ENCODE peak calls at places on chromosomes 11 and 22, in five cellular contexts. One of them, this sample, is unnamed. For H3K9me3, the result is how much of the 10 kb centered on the place peaks cover.

GRCh38 chr11:65559535-65559934 is 1.4 kb upstream of the LTBP3 start:
- DNase-seq in OCI-LY7: no peak
- DNase-seq in A549: no peak
- DNase-seq in transverse colon: no peak
- DNase-seq in thoracic aorta: no peak
- DNase-seq in this sample: no peak

GRCh38 chr11:11738370-11738769 is 103.4 kb upstream of the USP47 start:
- DNase-seq in OCI-LY7: no peak
- DNase-seq in A549: no peak
- DNase-seq in transverse colon: no peak
- DNase-seq in thoracic aorta: no peak
- DNase-seq in this sample: no peak

GRCh38 chr22:19980766-19981165 is 35.9 kb downstream of the ARVCF start:
- DNase-seq in OCI-LY7: no peak
- DNase-seq in A549: no peak
- DNase-seq in transverse colon: no peak
- DNase-seq in thoracic aorta: no peak
- DNase-seq in this sample: no peak

GRCh38 chr11:5581014-5581413 is 337 bp downstream of the OR52B6 start:
- DNase-seq in OCI-LY7: no peak
- DNase-seq in A549: no peak
- DNase-seq in transverse colon: no peak
- DNase-seq in thoracic aorta: no peak
- DNase-seq in this sample: no peak

GRCh38 chr22:17477401-17477833 is 85.9 kb upstream of the SLC25A18 start:
- DNase-seq in OCI-LY7: no peak
- DNase-seq in A549: no peak
- DNase-seq in transverse colon: no peak
- DNase-seq in thoracic aorta: no peak
- DNase-seq in this sample: no peak

GRCh38 chr11:108927791-108928545 is 263.1 kb downstream of the DDX10 start:
- DNase-seq in OCI-LY7: no peak
- DNase-seq in A549: no peak
- DNase-seq in transverse colon: no peak
- DNase-seq in thoracic aorta: no peak
- DNase-seq in this sample: no peak

GRCh38 chr11:15613799-15614198 is 499.1 kb downstream of the INSC start:
- DNase-seq in OCI-LY7: no peak
- DNase-seq in A549: no peak
- DNase-seq in transverse colon: no peak
- DNase-seq in thoracic aorta: no peak
- DNase-seq in this sample: no peak

GRCh38 chr11:64744544-64745218 is 739 bp upstream of the RASGRP2 start:
- DNase-seq in OCI-LY7: no peak
- DNase-seq in A549: no peak
- DNase-seq in transverse colon: no peak
- DNase-seq in thoracic aorta: no peak
- DNase-seq in this sample: no peak

GRCh38 chr11:57477507-57478189 is 17.3 kb downstream of the RTN4RL2 start:
- DNase-seq in OCI-LY7: no peak
- DNase-seq in A549: no peak
- DNase-seq in transverse colon: peak
- DNase-seq in thoracic aorta: no peak
- DNase-seq in this sample: no peak

GRCh38 chr11:33904128-33904527 is 12.3 kb upstream of the LMO2 start:
- DNase-seq in OCI-LY7: no peak
- DNase-seq in A549: no peak
- DNase-seq in transverse colon: no peak
- DNase-seq in thoracic aorta: no peak
- DNase-seq in this sample: no peak

GRCh38 chr11:4187055-4187988 is 92.7 kb downstream of the RRM1 start:
- DNase-seq in OCI-LY7: peak
- DNase-seq in A549: peak
- DNase-seq in transverse colon: peak
- DNase-seq in thoracic aorta: peak
- DNase-seq in this sample: no peak

GRCh38 chr11:134530826-134531225 is 118.8 kb upstream of the B3GAT1 start:
- DNase-seq in OCI-LY7: no peak
- DNase-seq in A549: no peak
- DNase-seq in transverse colon: no peak
- DNase-seq in thoracic aorta: no peak
- DNase-seq in this sample: no peak

GRCh38 chr11:47269829-47270305 is at the start of gene MADD:
- DNase-seq in OCI-LY7: peak
- DNase-seq in A549: peak
- DNase-seq in transverse colon: peak
- DNase-seq in thoracic aorta: peak
- DNase-seq in this sample: peak

GRCh38 chr22:23859201-23859600 is 1.5 kb downstream of the SLC2A11 start:
- DNase-seq in OCI-LY7: peak
- DNase-seq in A549: no peak
- DNase-seq in transverse colon: no peak
- DNase-seq in thoracic aorta: no peak
- DNase-seq in this sample: no peak

GRCh38 chr22:50640857-50641647 is 13.1 kb upstream of the ARSA start:
- DNase-seq in OCI-LY7: no peak
- DNase-seq in A549: no peak
- DNase-seq in transverse colon: no peak
- DNase-seq in thoracic aorta: no peak
- DNase-seq in this sample: no peak

GRCh38 chr11:79807506-79807905 is 366.7 kb upstream of the TENM4 start:
- DNase-seq in OCI-LY7: no peak
- DNase-seq in A549: no peak
- DNase-seq in transverse colon: no peak
- DNase-seq in thoracic aorta: no peak
- DNase-seq in this sample: no peak

GRCh38 chr11:38517991-38518390 is 1920.0 kb upstream of the RAG2 start:
- DNase-seq in OCI-LY7: no peak
- DNase-seq in A549: no peak
- DNase-seq in transverse colon: no peak
- DNase-seq in thoracic aorta: no peak
- DNase-seq in this sample: no peak

GRCh38 chr11:100709233-100709999 is 22.3 kb downstream of the ARHGAP42 start:
- DNase-seq in OCI-LY7: no peak
- DNase-seq in A549: no peak
- DNase-seq in transverse colon: no peak
- DNase-seq in thoracic aorta: no peak
- DNase-seq in this sample: peak

GRCh38 chr11:61534901-61535839 is 26.6 kb downstream of the LRRC10B start:
- DNase-seq in OCI-LY7: no peak
- DNase-seq in A549: no peak
- DNase-seq in transverse colon: no peak
- DNase-seq in thoracic aorta: no peak
- DNase-seq in this sample: no peak

GRCh38 chr22:20131593-20131855 is at the start of gene ZDHHC8:
- DNase-seq in OCI-LY7: no peak
- DNase-seq in A549: no peak
- DNase-seq in transverse colon: peak
- DNase-seq in thoracic aorta: no peak
- DNase-seq in this sample: no peak

GRCh38 chr11:299951-300735 is 817 bp upstream of the IFITM5 start:
- DNase-seq in OCI-LY7: no peak
- DNase-seq in A549: no peak
- DNase-seq in transverse colon: no peak
- DNase-seq in thoracic aorta: no peak
- DNase-seq in this sample: no peak

GRCh38 chr11:3022300-3022967 is 30.3 kb upstream of the NAP1L4 start:
- DNase-seq in OCI-LY7: peak
- DNase-seq in A549: no peak
- DNase-seq in transverse colon: no peak
- DNase-seq in thoracic aorta: no peak
- DNase-seq in this sample: no peak

GRCh38 chr22:47375621-47376321 is 613.3 kb downstream of the TBC1D22A start:
- DNase-seq in OCI-LY7: no peak
- DNase-seq in A549: no peak
- DNase-seq in transverse colon: no peak
- DNase-seq in thoracic aorta: no peak
- DNase-seq in this sample: no peak

GRCh38 chr22:47372596-47373385 is 610.3 kb downstream of the TBC1D22A start:
- DNase-seq in OCI-LY7: no peak
- DNase-seq in A549: no peak
- DNase-seq in transverse colon: no peak
- DNase-seq in thoracic aorta: no peak
- DNase-seq in this sample: no peak

GRCh38 chr22:47373648-47374272 is 611.3 kb downstream of the TBC1D22A start:
- DNase-seq in OCI-LY7: no peak
- DNase-seq in A549: no peak
- DNase-seq in transverse colon: no peak
- DNase-seq in thoracic aorta: no peak
- DNase-seq in this sample: no peak

GRCh38 chr22:47374901-47375575 is 612.6 kb downstream of the TBC1D22A start:
- DNase-seq in OCI-LY7: no peak
- DNase-seq in A549: no peak
- DNase-seq in transverse colon: no peak
- DNase-seq in thoracic aorta: no peak
- DNase-seq in this sample: no peak

DNA sequence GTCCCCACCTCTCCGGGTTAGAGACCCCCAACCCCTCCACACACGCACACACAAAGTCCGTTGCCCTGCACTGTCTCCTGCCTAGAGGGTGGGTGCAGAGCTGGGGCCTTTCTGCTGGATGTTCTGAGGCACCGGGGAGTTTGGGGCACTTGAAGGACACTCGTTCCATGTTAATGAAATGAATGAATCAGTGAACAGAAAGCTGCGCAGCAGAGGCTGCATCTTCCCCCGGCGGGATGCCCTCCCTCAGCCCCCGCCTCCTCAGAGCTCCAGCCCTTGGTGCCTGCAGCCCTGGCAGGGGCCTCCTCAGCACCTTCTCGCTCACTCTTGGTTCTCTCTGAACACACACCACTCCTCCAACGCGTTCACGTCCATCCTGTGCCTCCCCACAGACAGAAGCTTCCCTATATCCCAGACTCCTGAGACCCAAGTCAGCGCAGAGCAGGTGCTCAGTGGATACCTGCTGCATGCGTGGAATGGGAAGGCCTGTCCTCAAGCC is 611.9 kb downstream of the TBC1D22A start:
- DNase-seq in OCI-LY7: no peak
- DNase-seq in A549: no peak
- DNase-seq in transverse colon: no peak
- DNase-seq in thoracic aorta: no peak
- DNase-seq in this sample: no peak
- H3K9me3 ChIP-seq in OCI-LY7: under half
- H3K9me3 ChIP-seq in A549: under half
- H3K9me3 ChIP-seq in transverse colon: under half
- H3K9me3 ChIP-seq in thoracic aorta: under half
- H3K9me3 ChIP-seq in this sample: under half

GRCh38 chr22:47355388-47355725 is 592.9 kb downstream of the TBC1D22A start:
- DNase-seq in OCI-LY7: no peak
- DNase-seq in A549: no peak
- DNase-seq in transverse colon: no peak
- DNase-seq in thoracic aorta: no peak
- DNase-seq in this sample: no peak
- H3K9me3 ChIP-seq in OCI-LY7: under half
- H3K9me3 ChIP-seq in A549: under half
- H3K9me3 ChIP-seq in transverse colon: under half
- H3K9me3 ChIP-seq in thoracic aorta: under half
- H3K9me3 ChIP-seq in this sample: under half

GRCh38 chr22:47352920-47353700 is 590.7 kb downstream of the TBC1D22A start:
- DNase-seq in OCI-LY7: no peak
- DNase-seq in A549: no peak
- DNase-seq in transverse colon: no peak
- DNase-seq in thoracic aorta: no peak
- DNase-seq in this sample: no peak
- H3K9me3 ChIP-seq in OCI-LY7: under half
- H3K9me3 ChIP-seq in A549: under half
- H3K9me3 ChIP-seq in transverse colon: under half
- H3K9me3 ChIP-seq in thoracic aorta: under half
- H3K9me3 ChIP-seq in this sample: under half

GRCh38 chr22:48855013-48855412 is 972.7 kb downstream of the BRD1 start:
- DNase-seq in OCI-LY7: no peak
- DNase-seq in A549: no peak
- DNase-seq in transverse colon: no peak
- DNase-seq in thoracic aorta: no peak
- DNase-seq in this sample: no peak
- H3K9me3 ChIP-seq in OCI-LY7: under half
- H3K9me3 ChIP-seq in A549: under half
- H3K9me3 ChIP-seq in transverse colon: under half
- H3K9me3 ChIP-seq in thoracic aorta: under half
- H3K9me3 ChIP-seq in this sample: under half

DNA sequence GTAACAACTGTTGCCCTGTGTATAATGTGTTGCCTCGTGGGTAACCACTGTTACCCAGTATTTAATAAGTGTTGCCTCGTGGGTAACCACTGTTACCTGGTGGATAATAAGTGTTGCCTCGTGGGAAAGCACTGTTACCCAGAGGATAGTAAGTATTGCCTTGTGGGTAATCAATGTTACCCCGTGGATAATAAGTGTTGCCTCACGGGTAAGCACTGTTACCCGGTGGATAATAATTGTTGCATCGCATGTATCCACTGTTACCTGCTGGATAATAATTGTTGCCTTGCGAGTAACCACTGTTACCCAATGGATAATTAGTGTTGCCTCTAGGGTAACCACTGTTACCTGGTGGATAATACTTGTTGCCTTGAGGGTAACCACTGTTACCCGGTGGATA is 17.1 kb upstream of the NXPE4 start:
- DNase-seq in OCI-LY7: no peak
- DNase-seq in A549: no peak
- DNase-seq in transverse colon: no peak
- DNase-seq in thoracic aorta: no peak
- DNase-seq in this sample: no peak
- H3K9me3 ChIP-seq in OCI-LY7: under half
- H3K9me3 ChIP-seq in A549: under half
- H3K9me3 ChIP-seq in transverse colon: under half
- H3K9me3 ChIP-seq in thoracic aorta: under half
- H3K9me3 ChIP-seq in this sample: under half

GRCh38 chr22:39577361-39577760 is 6.8 kb downstream of the CACNA1I start:
- DNase-seq in OCI-LY7: no peak
- DNase-seq in A549: no peak
- DNase-seq in transverse colon: no peak
- DNase-seq in thoracic aorta: no peak
- DNase-seq in this sample: no peak
- H3K9me3 ChIP-seq in OCI-LY7: under half
- H3K9me3 ChIP-seq in A549: under half
- H3K9me3 ChIP-seq in transverse colon: under half
- H3K9me3 ChIP-seq in thoracic aorta: under half
- H3K9me3 ChIP-seq in this sample: under half

DNA sequence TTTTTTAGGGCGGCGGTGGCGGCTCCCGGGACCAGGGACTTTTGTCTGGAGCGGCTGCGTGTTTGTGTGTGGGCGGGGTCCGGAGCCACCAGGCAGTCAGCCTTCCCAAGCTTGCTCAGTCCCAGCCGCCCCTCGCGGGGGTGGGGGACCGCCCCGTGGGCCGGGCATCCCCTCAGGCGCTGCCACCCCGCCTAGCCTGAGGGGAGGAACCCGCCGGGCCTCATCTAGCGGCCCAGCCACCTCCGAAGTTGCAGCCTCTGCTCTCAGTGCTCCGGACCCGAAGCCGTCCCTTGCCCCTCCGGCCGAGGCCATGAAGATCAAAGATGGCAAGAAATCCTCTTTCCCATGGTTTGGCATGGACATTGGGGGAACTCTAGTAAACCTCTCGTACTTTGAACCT is 235.2 kb downstream of the OR4C45 start:
- DNase-seq in OCI-LY7: no peak
- DNase-seq in A549: no peak
- DNase-seq in transverse colon: no peak
- DNase-seq in thoracic aorta: no peak
- DNase-seq in this sample: no peak
- H3K9me3 ChIP-seq in OCI-LY7: under half
- H3K9me3 ChIP-seq in A549: under half
- H3K9me3 ChIP-seq in transverse colon: under half
- H3K9me3 ChIP-seq in thoracic aorta: under half
- H3K9me3 ChIP-seq in this sample: under half

This sample was measured in PC-9.